ENCODE peak calls at places on chromosomes 2 and 18, in eight cellular contexts. E, Q, B, N, Y, S, F and K are unnamed samples.

GRCh38 chr2:78035804-78036203 is 513.6 kb upstream of the LRRTM4 start:
- DNase-seq in N (no peak), F (no peak), E (no peak), Y (no peak), B (no peak), Q (no peak), S (no peak), K (no peak)

GRCh38 chr2:201353116-201353515 is 4.0 kb downstream of the FLACC1 start:
- DNase-seq in N (no peak), F (no peak), E (no peak), Y (no peak), Q (peak; percentile 9), B (no peak), S (no peak), K (no peak)

GRCh38 chr2:167861574-167862193 is 385.7 kb downstream of the STK39 start:
- DNase-seq in F (no peak), N (no peak), B (no peak), Q (no peak), Y (no peak), S (no peak), E (no peak), K (no peak)

GRCh38 chr2:139773720-139774277 is 993.6 kb upstream of the NXPH2 start:
- DNase-seq in B (no peak), S (no peak), Q (no peak), N (no peak), E (no peak), F (no peak), Y (no peak), K (no peak)

GRCh38 chr2:173124441-173124840 is 48.8 kb downstream of the MAP3K20 start:
- DNase-seq in E (no peak), B (no peak), S (no peak), Y (peak; percentile 24), N (no peak), F (no peak), Q (peak; percentile 26), K (no peak)

GRCh38 chr2:37080674-37081073 is 3.5 kb downstream of the HEATR5B start:
- DNase-seq in Y (no peak), E (peak; percentile 23), Q (no peak), F (no peak), N (peak; percentile 10), S (no peak), B (no peak), K (no peak)

GRCh38 chr2:128736689-128737545 is 418.2 kb upstream of the HS6ST1 start:
- DNase-seq in Q (peak; percentile 75), Y (peak; percentile 82), N (peak; percentile 75), S (peak; percentile 69), E (peak; percentile 8), F (no peak), B (peak; percentile 23), K (peak; percentile 88)

GRCh38 chr2:195898505-195898904 is 170.1 kb downstream of the DNAH7 start:
- DNase-seq in N (peak; percentile 44), S (no peak), F (peak; percentile 29), B (no peak), E (no peak), Q (peak; percentile 100), Y (peak; percentile 95), K (no peak)

GRCh38 chr18:30451976-30452375 is 590.6 kb downstream of the DSC3 start:
- DNase-seq in N (no peak), Y (no peak), E (no peak), Q (no peak), S (no peak), B (no peak), F (no peak), K (no peak)

GRCh38 chr2:72851333-72851732 is 25.5 kb upstream of the EXOC6B start:
- DNase-seq in E (no peak), S (no peak), N (no peak), Y (no peak), B (no peak), Q (no peak), F (no peak), K (no peak)